ENCODE peak calls at places on chromosomes 4 and X, in nine cellular contexts. One of them, this sample, is unnamed.

GRCh38 chr4:6182390-6183280 is 17.7 kb downstream of the JAKMIP1 start:
- DNase-seq in hypothalamus: no peak
- DNase-seq in stimulated activated CD8-positive, alpha-beta memory T cell treated with anti-CD3 and anti-CD28 coated beads, Interleukin-15, amount 100 ng/mL, for 24 hours: no peak
- DNase-seq in HCT116: no peak
- DNase-seq in mucosa of descending colon: no peak
- DNase-seq in RPMI8226: no peak
- DNase-seq in HEK293T: no peak
- DNase-seq in caudate nucleus: no peak
- DNase-seq in ascending aorta: no peak
- DNase-seq in this sample: no peak

GRCh38 chr4:151540728-151541437 is 131.9 kb downstream of the FHIP1A start:
- DNase-seq in hypothalamus: no peak
- DNase-seq in stimulated activated CD8-positive, alpha-beta memory T cell treated with anti-CD3 and anti-CD28 coated beads, Interleukin-15, amount 100 ng/mL, for 24 hours: no peak
- DNase-seq in HCT116: peak; percentile 59
- DNase-seq in mucosa of descending colon: peak; percentile 49
- DNase-seq in RPMI8226: no peak
- DNase-seq in HEK293T: peak; percentile 13
- DNase-seq in caudate nucleus: no peak
- DNase-seq in ascending aorta: no peak
- DNase-seq in this sample: no peak

GRCh38 chrX:143095841-143096240 is 70.1 kb downstream of the SPANXN4 start:
- DNase-seq in hypothalamus: no peak
- DNase-seq in stimulated activated CD8-positive, alpha-beta memory T cell treated with anti-CD3 and anti-CD28 coated beads, Interleukin-15, amount 100 ng/mL, for 24 hours: no peak
- DNase-seq in HCT116: no peak
- DNase-seq in mucosa of descending colon: no peak
- DNase-seq in RPMI8226: no peak
- DNase-seq in HEK293T: no peak
- DNase-seq in caudate nucleus: no peak
- DNase-seq in ascending aorta: no peak
- DNase-seq in this sample: no peak

GRCh38 chr4:173488656-173489055 is 41.4 kb downstream of the HAND2 start:
- DNase-seq in hypothalamus: no peak
- DNase-seq in stimulated activated CD8-positive, alpha-beta memory T cell treated with anti-CD3 and anti-CD28 coated beads, Interleukin-15, amount 100 ng/mL, for 24 hours: no peak
- DNase-seq in HCT116: no peak
- DNase-seq in mucosa of descending colon: no peak
- DNase-seq in RPMI8226: no peak
- DNase-seq in HEK293T: no peak
- DNase-seq in caudate nucleus: no peak
- DNase-seq in ascending aorta: no peak
- DNase-seq in this sample: no peak

GRCh38 chr4:142044271-142044670 is 407.9 kb downstream of the IL15 start:
- DNase-seq in hypothalamus: no peak
- DNase-seq in stimulated activated CD8-positive, alpha-beta memory T cell treated with anti-CD3 and anti-CD28 coated beads, Interleukin-15, amount 100 ng/mL, for 24 hours: no peak
- DNase-seq in HCT116: no peak
- DNase-seq in mucosa of descending colon: no peak
- DNase-seq in RPMI8226: no peak
- DNase-seq in HEK293T: no peak
- DNase-seq in caudate nucleus: no peak
- DNase-seq in ascending aorta: no peak
- DNase-seq in this sample: no peak

GRCh38 chr4:41389356-41389755 is 132.6 kb downstream of the UCHL1 start:
- DNase-seq in hypothalamus: no peak
- DNase-seq in stimulated activated CD8-positive, alpha-beta memory T cell treated with anti-CD3 and anti-CD28 coated beads, Interleukin-15, amount 100 ng/mL, for 24 hours: no peak
- DNase-seq in HCT116: no peak
- DNase-seq in mucosa of descending colon: no peak
- DNase-seq in RPMI8226: no peak
- DNase-seq in HEK293T: no peak
- DNase-seq in caudate nucleus: no peak
- DNase-seq in ascending aorta: no peak
- DNase-seq in this sample: no peak

GRCh38 chr4:10438924-10439323 is 18.3 kb downstream of the ZNF518B start:
- DNase-seq in hypothalamus: no peak
- DNase-seq in stimulated activated CD8-positive, alpha-beta memory T cell treated with anti-CD3 and anti-CD28 coated beads, Interleukin-15, amount 100 ng/mL, for 24 hours: no peak
- DNase-seq in HCT116: no peak
- DNase-seq in mucosa of descending colon: no peak
- DNase-seq in RPMI8226: no peak
- DNase-seq in HEK293T: no peak
- DNase-seq in caudate nucleus: no peak
- DNase-seq in ascending aorta: no peak
- DNase-seq in this sample: no peak

GRCh38 chrX:24294619-24295018 is 19.2 kb downstream of the SUPT20HL2 start:
- DNase-seq in hypothalamus: no peak
- DNase-seq in stimulated activated CD8-positive, alpha-beta memory T cell treated with anti-CD3 and anti-CD28 coated beads, Interleukin-15, amount 100 ng/mL, for 24 hours: no peak
- DNase-seq in HCT116: no peak
- DNase-seq in mucosa of descending colon: peak; percentile 16
- DNase-seq in RPMI8226: peak; percentile 46
- DNase-seq in HEK293T: peak; percentile 26
- DNase-seq in caudate nucleus: no peak
- DNase-seq in ascending aorta: no peak
- DNase-seq in this sample: no peak

GRCh38 chr4:147799986-147800555 is 68.2 kb downstream of the ARHGAP10 start:
- DNase-seq in hypothalamus: no peak
- DNase-seq in stimulated activated CD8-positive, alpha-beta memory T cell treated with anti-CD3 and anti-CD28 coated beads, Interleukin-15, amount 100 ng/mL, for 24 hours: peak; percentile 18
- DNase-seq in HCT116: no peak
- DNase-seq in mucosa of descending colon: peak; percentile 24
- DNase-seq in RPMI8226: no peak
- DNase-seq in HEK293T: no peak
- DNase-seq in caudate nucleus: no peak
- DNase-seq in ascending aorta: no peak
- DNase-seq in this sample: no peak

GRCh38 chr4:15381806-15382338 is 46.0 kb upstream of the C1QTNF7 start:
- DNase-seq in hypothalamus: no peak
- DNase-seq in stimulated activated CD8-positive, alpha-beta memory T cell treated with anti-CD3 and anti-CD28 coated beads, Interleukin-15, amount 100 ng/mL, for 24 hours: no peak
- DNase-seq in HCT116: no peak
- DNase-seq in mucosa of descending colon: no peak
- DNase-seq in RPMI8226: no peak
- DNase-seq in HEK293T: no peak
- DNase-seq in caudate nucleus: no peak
- DNase-seq in ascending aorta: no peak
- DNase-seq in this sample: no peak

GRCh38 chr4:119735136-119735770 is 106.6 kb upstream of the PDE5A start:
- DNase-seq in hypothalamus: no peak
- DNase-seq in stimulated activated CD8-positive, alpha-beta memory T cell treated with anti-CD3 and anti-CD28 coated beads, Interleukin-15, amount 100 ng/mL, for 24 hours: no peak
- DNase-seq in HCT116: no peak
- DNase-seq in mucosa of descending colon: no peak
- DNase-seq in RPMI8226: peak; percentile 40
- DNase-seq in HEK293T: no peak
- DNase-seq in caudate nucleus: no peak
- DNase-seq in ascending aorta: no peak
- DNase-seq in this sample: no peak

GRCh38 chrX:31893525-31893924 is 821.7 kb upstream of the FTHL17 start:
- DNase-seq in hypothalamus: no peak
- DNase-seq in stimulated activated CD8-positive, alpha-beta memory T cell treated with anti-CD3 and anti-CD28 coated beads, Interleukin-15, amount 100 ng/mL, for 24 hours: no peak
- DNase-seq in HCT116: no peak
- DNase-seq in mucosa of descending colon: no peak
- DNase-seq in RPMI8226: peak; percentile 7
- DNase-seq in HEK293T: no peak
- DNase-seq in caudate nucleus: no peak
- DNase-seq in ascending aorta: no peak
- DNase-seq in this sample: no peak

GRCh38 chrX:104205548-104205947 is 39.3 kb downstream of the FAM199X start:
- DNase-seq in hypothalamus: no peak
- DNase-seq in stimulated activated CD8-positive, alpha-beta memory T cell treated with anti-CD3 and anti-CD28 coated beads, Interleukin-15, amount 100 ng/mL, for 24 hours: no peak
- DNase-seq in HCT116: no peak
- DNase-seq in mucosa of descending colon: no peak
- DNase-seq in RPMI8226: no peak
- DNase-seq in HEK293T: no peak
- DNase-seq in caudate nucleus: no peak
- DNase-seq in ascending aorta: no peak
- DNase-seq in this sample: no peak

GRCh38 chr4:22471999-22472434 is 43.8 kb downstream of the ADGRA3 start:
- DNase-seq in hypothalamus: no peak
- DNase-seq in stimulated activated CD8-positive, alpha-beta memory T cell treated with anti-CD3 and anti-CD28 coated beads, Interleukin-15, amount 100 ng/mL, for 24 hours: no peak
- DNase-seq in HCT116: no peak
- DNase-seq in mucosa of descending colon: no peak
- DNase-seq in RPMI8226: no peak
- DNase-seq in HEK293T: no peak
- DNase-seq in caudate nucleus: no peak
- DNase-seq in ascending aorta: no peak
- DNase-seq in this sample: no peak

GRCh38 chr4:122364700-122365404 is 14.0 kb upstream of the ADAD1 start:
- DNase-seq in hypothalamus: no peak
- DNase-seq in stimulated activated CD8-positive, alpha-beta memory T cell treated with anti-CD3 and anti-CD28 coated beads, Interleukin-15, amount 100 ng/mL, for 24 hours: no peak
- DNase-seq in HCT116: no peak
- DNase-seq in mucosa of descending colon: peak; percentile 25
- DNase-seq in RPMI8226: peak; percentile 11
- DNase-seq in HEK293T: no peak
- DNase-seq in caudate nucleus: no peak
- DNase-seq in ascending aorta: no peak
- DNase-seq in this sample: no peak

GRCh38 chr4:54764501-54764900 is 106.7 kb downstream of the KIT start:
- DNase-seq in hypothalamus: no peak
- DNase-seq in stimulated activated CD8-positive, alpha-beta memory T cell treated with anti-CD3 and anti-CD28 coated beads, Interleukin-15, amount 100 ng/mL, for 24 hours: no peak
- DNase-seq in HCT116: no peak
- DNase-seq in mucosa of descending colon: no peak
- DNase-seq in RPMI8226: no peak
- DNase-seq in HEK293T: no peak
- DNase-seq in caudate nucleus: no peak
- DNase-seq in ascending aorta: no peak
- DNase-seq in this sample: no peak

GRCh38 chrX:152399395-152399794 is 51.7 kb downstream of the GABRA3 start:
- DNase-seq in hypothalamus: no peak
- DNase-seq in stimulated activated CD8-positive, alpha-beta memory T cell treated with anti-CD3 and anti-CD28 coated beads, Interleukin-15, amount 100 ng/mL, for 24 hours: no peak
- DNase-seq in HCT116: no peak
- DNase-seq in mucosa of descending colon: no peak
- DNase-seq in RPMI8226: no peak
- DNase-seq in HEK293T: no peak
- DNase-seq in caudate nucleus: no peak
- DNase-seq in ascending aorta: no peak
- DNase-seq in this sample: no peak

GRCh38 chr4:6005175-6005574 is 13.1 kb downstream of the C4orf50 start:
- DNase-seq in hypothalamus: no peak
- DNase-seq in stimulated activated CD8-positive, alpha-beta memory T cell treated with anti-CD3 and anti-CD28 coated beads, Interleukin-15, amount 100 ng/mL, for 24 hours: no peak
- DNase-seq in HCT116: no peak
- DNase-seq in mucosa of descending colon: no peak
- DNase-seq in RPMI8226: no peak
- DNase-seq in HEK293T: no peak
- DNase-seq in caudate nucleus: no peak
- DNase-seq in ascending aorta: no peak
- DNase-seq in this sample: no peak

GRCh38 chr4:74503580-74503979 is 58.6 kb downstream of the AREG start:
- DNase-seq in hypothalamus: no peak
- DNase-seq in stimulated activated CD8-positive, alpha-beta memory T cell treated with anti-CD3 and anti-CD28 coated beads, Interleukin-15, amount 100 ng/mL, for 24 hours: no peak
- DNase-seq in HCT116: no peak
- DNase-seq in mucosa of descending colon: no peak
- DNase-seq in RPMI8226: no peak
- DNase-seq in HEK293T: no peak
- DNase-seq in caudate nucleus: no peak
- DNase-seq in ascending aorta: no peak
- DNase-seq in this sample: no peak

This sample was measured in substantia nigra.